ENCODE peak calls at places on chromosomes 2 and 18, in four cellular contexts. One of them, this sample, is unnamed.

GRCh38 chr2:230914886-230915285 is 10.2 kb downstream of the GPR55 start:
- DNase-seq in HFF-Myc: no peak
- DNase-seq in K562: no peak
- DNase-seq in AG10803: no peak
- DNase-seq in this sample: no peak

GRCh38 chr2:29193681-29194080 is 78.5 kb downstream of the CLIP4 start:
- DNase-seq in HFF-Myc: no peak
- DNase-seq in K562: no peak
- DNase-seq in AG10803: no peak
- DNase-seq in this sample: no peak

GRCh38 chr18:33440384-33441043 is at the start of gene CCDC178:
- DNase-seq in HFF-Myc: no peak
- DNase-seq in K562: peak
- DNase-seq in AG10803: no peak
- DNase-seq in this sample: no peak

GRCh38 chr2:69525261-69525660 is 88.0 kb upstream of the NFU1 start:
- DNase-seq in HFF-Myc: no peak
- DNase-seq in K562: no peak
- DNase-seq in AG10803: no peak
- DNase-seq in this sample: no peak

GRCh38 chr18:23317975-23318675 is 135.0 kb upstream of the RIOK3 start:
- DNase-seq in HFF-Myc: no peak
- DNase-seq in K562: no peak
- DNase-seq in AG10803: peak
- DNase-seq in this sample: peak

GRCh38 chr2:18791172-18791797 is 201.9 kb upstream of the NT5C1B start:
- DNase-seq in HFF-Myc: no peak
- DNase-seq in K562: no peak
- DNase-seq in AG10803: no peak
- DNase-seq in this sample: no peak

GRCh38 chr18:76593838-76594237 is 98.8 kb upstream of the ZNF516 start:
- DNase-seq in HFF-Myc: no peak
- DNase-seq in K562: no peak
- DNase-seq in AG10803: no peak
- DNase-seq in this sample: no peak

GRCh38 chr2:74181739-74182138 is 3.1 kb upstream of the MOB1A start:
- DNase-seq in HFF-Myc: no peak
- DNase-seq in K562: peak
- DNase-seq in AG10803: peak
- DNase-seq in this sample: no peak

GRCh38 chr2:157500334-157500733 is 56.4 kb upstream of the CYTIP start:
- DNase-seq in HFF-Myc: no peak
- DNase-seq in K562: no peak
- DNase-seq in AG10803: no peak
- DNase-seq in this sample: no peak

GRCh38 chr2:157492189-157492773 is 48.4 kb upstream of the CYTIP start:
- DNase-seq in HFF-Myc: peak
- DNase-seq in K562: peak
- DNase-seq in AG10803: peak
- DNase-seq in this sample: peak

GRCh38 chr2:157501026-157501425 is 57.1 kb upstream of the CYTIP start:
- DNase-seq in HFF-Myc: no peak
- DNase-seq in K562: no peak
- DNase-seq in AG10803: no peak
- DNase-seq in this sample: no peak

GRCh38 chr2:157498501-157498900 is 54.6 kb upstream of the CYTIP start:
- DNase-seq in HFF-Myc: no peak
- DNase-seq in K562: no peak
- DNase-seq in AG10803: no peak
- DNase-seq in this sample: no peak

GRCh38 chr2:157497603-157498314 is 53.9 kb upstream of the CYTIP start:
- DNase-seq in HFF-Myc: peak
- DNase-seq in K562: peak
- DNase-seq in AG10803: peak
- DNase-seq in this sample: no peak
- H3K4me3 ChIP-seq in HFF-Myc: no peak
- H3K4me3 ChIP-seq in K562: no peak
- H3K4me3 ChIP-seq in AG10803: no peak
- H3K4me3 ChIP-seq in this sample: no peak

GRCh38 chr2:65350714-65351113 is 81.7 kb downstream of the SPRED2 start:
- DNase-seq in HFF-Myc: no peak
- DNase-seq in K562: peak
- DNase-seq in AG10803: no peak
- DNase-seq in this sample: no peak
- TF ChIP-seq CTCF in HFF-Myc: peak
- TF ChIP-seq CTCF in K562: peak
- TF ChIP-seq CTCF in AG10803: peak
- TF ChIP-seq CTCF in this sample: no peak

GRCh38 chr2:239402666-239403065 is 1.8 kb upstream of the HDAC4 start:
- DNase-seq in HFF-Myc: no peak
- DNase-seq in K562: no peak
- DNase-seq in AG10803: no peak
- DNase-seq in this sample: no peak
- H3K4me3 ChIP-seq in HFF-Myc: no peak
- H3K4me3 ChIP-seq in K562: no peak
- H3K4me3 ChIP-seq in AG10803: no peak
- H3K4me3 ChIP-seq in this sample: no peak

DNA sequence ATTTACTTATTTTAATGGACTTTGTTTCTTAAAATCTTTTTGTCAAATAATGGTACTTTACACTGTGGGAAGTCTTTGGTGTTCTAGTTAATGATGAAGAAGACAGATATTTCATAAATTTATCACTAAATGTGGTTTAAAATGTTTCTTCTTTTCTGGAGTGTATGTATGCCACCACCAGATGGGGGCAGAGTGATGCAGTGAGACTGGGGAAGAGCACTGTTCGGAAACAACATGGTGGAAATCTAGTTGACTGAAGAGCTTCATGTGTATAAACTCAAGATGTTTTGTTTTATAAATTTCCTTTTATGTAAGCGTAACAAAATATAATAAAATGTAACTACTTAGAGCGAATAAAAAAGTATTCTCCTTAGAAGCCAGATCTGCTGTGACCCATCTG is 195.1 kb downstream of the KCNE4 start:
- DNase-seq in HFF-Myc: peak
- DNase-seq in K562: peak
- DNase-seq in AG10803: peak
- DNase-seq in this sample: no peak
- TF ChIP-seq CTCF in HFF-Myc: peak
- TF ChIP-seq CTCF in K562: peak
- TF ChIP-seq CTCF in AG10803: peak
- TF ChIP-seq CTCF in this sample: peak

DNA sequence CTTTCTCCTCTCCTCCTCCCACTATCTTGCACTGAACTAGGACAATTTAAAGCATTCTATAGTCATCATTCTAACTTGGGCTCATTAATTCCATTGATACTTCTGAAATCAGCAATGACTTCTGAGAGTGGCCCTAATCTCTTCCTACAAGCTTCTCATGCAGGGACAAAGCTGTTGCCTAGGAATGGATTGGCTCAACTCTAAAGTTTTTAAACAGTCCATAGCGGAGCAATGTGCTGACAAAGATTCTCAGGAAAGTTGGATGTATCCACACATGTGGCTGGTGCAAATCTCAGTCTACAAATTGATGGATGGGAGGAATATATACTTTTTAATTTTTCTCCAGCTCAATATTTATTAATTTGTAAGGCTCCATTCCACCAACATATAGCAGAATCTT is 388.9 kb downstream of the SETBP1 start:
- DNase-seq in HFF-Myc: no peak
- DNase-seq in K562: no peak
- DNase-seq in AG10803: no peak
- DNase-seq in this sample: no peak
- H3K4me3 ChIP-seq in HFF-Myc: no peak
- H3K4me3 ChIP-seq in K562: no peak
- H3K4me3 ChIP-seq in AG10803: no peak
- H3K4me3 ChIP-seq in this sample: no peak

GRCh38 chr2:43059183-43059897 is 167.1 kb downstream of the ZFP36L2 start:
- DNase-seq in HFF-Myc: peak
- DNase-seq in K562: peak
- DNase-seq in AG10803: peak
- DNase-seq in this sample: peak

GRCh38 chr2:43058761-43059160 is 167.6 kb downstream of the ZFP36L2 start:
- DNase-seq in HFF-Myc: no peak
- DNase-seq in K562: no peak
- DNase-seq in AG10803: no peak
- DNase-seq in this sample: no peak

GRCh38 chr2:43062058-43062457 is 164.3 kb downstream of the ZFP36L2 start:
- DNase-seq in HFF-Myc: no peak
- DNase-seq in K562: no peak
- DNase-seq in AG10803: no peak
- DNase-seq in this sample: no peak

GRCh38 chr2:43057742-43058706 is 168.4 kb downstream of the ZFP36L2 start:
- DNase-seq in HFF-Myc: no peak
- DNase-seq in K562: no peak
- DNase-seq in AG10803: no peak
- DNase-seq in this sample: no peak

GRCh38 chr2:43060435-43061016 is 165.9 kb downstream of the ZFP36L2 start:
- DNase-seq in HFF-Myc: no peak
- DNase-seq in K562: peak
- DNase-seq in AG10803: no peak
- DNase-seq in this sample: no peak
- TF ChIP-seq CTCF in HFF-Myc: no peak
- TF ChIP-seq CTCF in K562: no peak
- TF ChIP-seq CTCF in AG10803: no peak
- TF ChIP-seq CTCF in this sample: no peak

DNA sequence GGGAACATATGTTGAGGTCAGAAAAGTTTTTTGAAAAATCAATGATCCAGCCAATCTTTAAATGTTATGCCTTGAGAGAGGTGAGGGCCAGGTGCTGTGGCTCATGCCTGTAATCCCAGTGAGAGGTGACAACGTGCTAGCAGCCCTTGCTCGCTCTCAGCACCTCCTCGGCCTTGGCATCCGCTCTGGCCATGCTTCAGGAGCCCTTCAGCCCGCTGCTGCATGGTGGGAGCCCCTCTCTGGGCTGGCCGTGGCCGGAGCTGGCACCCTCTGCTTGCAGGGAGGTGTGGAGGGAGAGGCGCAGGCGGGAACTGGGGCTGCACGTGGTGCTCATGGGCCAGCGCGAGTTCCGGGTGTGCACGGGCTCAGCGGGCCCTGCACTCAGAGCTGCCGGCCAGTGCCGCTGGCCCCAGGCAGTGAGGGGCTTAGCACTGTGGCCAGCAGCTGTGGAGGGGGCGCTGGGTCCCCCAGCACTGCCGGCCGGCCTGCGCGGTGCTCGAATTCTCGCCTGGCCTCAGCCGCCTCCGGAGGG is 61.1 kb downstream of the CCDC195 start:
- DNase-seq in HFF-Myc: no peak
- DNase-seq in K562: no peak
- DNase-seq in AG10803: no peak
- DNase-seq in this sample: no peak
- H3K4me3 ChIP-seq in HFF-Myc: no peak
- H3K4me3 ChIP-seq in K562: no peak
- H3K4me3 ChIP-seq in AG10803: no peak
- H3K4me3 ChIP-seq in this sample: no peak

DNA sequence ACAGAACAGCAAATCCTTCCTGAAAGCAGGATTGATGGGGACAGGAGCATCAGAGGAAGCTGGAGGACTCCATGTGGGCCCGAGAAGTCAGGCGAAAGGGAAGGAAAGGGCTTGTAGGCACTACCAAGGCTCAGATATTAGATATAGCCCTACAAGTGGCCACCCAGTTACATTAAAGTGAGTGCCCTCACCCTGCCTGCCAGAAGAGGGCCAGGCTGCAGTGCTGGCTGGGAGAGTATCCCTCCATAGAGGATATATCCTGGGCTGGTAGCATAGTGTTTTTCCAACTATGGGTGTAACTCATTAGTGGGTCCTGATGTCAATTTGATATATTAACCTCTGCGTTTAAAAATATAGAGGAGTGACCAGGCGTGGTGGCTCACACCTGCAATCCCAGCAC is 285.2 kb downstream of the MYCN start:
- DNase-seq in HFF-Myc: no peak
- DNase-seq in K562: no peak
- DNase-seq in AG10803: no peak
- DNase-seq in this sample: no peak
- TF ChIP-seq CTCF in HFF-Myc: no peak
- TF ChIP-seq CTCF in K562: no peak
- TF ChIP-seq CTCF in AG10803: no peak
- TF ChIP-seq CTCF in this sample: no peak

GRCh38 chr2:5692561-5693287 is 540 bp downstream of the SOX11 start:
- DNase-seq in HFF-Myc: no peak
- DNase-seq in K562: no peak
- DNase-seq in AG10803: peak
- DNase-seq in this sample: no peak
- H3K4me3 ChIP-seq in HFF-Myc: peak
- H3K4me3 ChIP-seq in K562: no peak
- H3K4me3 ChIP-seq in AG10803: peak
- H3K4me3 ChIP-seq in this sample: peak

This sample was measured in AG09309.